ENCODE peak calls at places on chromosomes 1 and 21, in ten cellular contexts. K is NCI-H510A treated with DMSO at 0.1 percent for 48 hours, E is GM12865, J is iris pigment epithelial cell, X is breast epithelium, U is occipital lobe, T is COR-L47, A is GM10248, B is PC-9, I is T-helper 22 cell. Y is an unnamed sample.

GRCh38 chr1:113401067-113401466 is 10.8 kb downstream of the MAGI3 start:
- DNase-seq in K (no peak), E (no peak), J (no peak), X (no peak), U (no peak), T (no peak), A (no peak), B (no peak), I (no peak), Y (no peak)

GRCh38 chr1:58732087-58732486 is 32.2 kb upstream of the MYSM1 start:
- DNase-seq in K (no peak), E (no peak), J (peak; percentile 45), X (no peak), U (no peak), T (no peak), A (no peak), B (no peak), I (no peak), Y (no peak)

GRCh38 chr1:179750630-179751029 is 7.5 kb downstream of the FAM163A start:
- DNase-seq in K (no peak), E (no peak), J (no peak), X (no peak), U (no peak), T (no peak), A (no peak), B (no peak), I (no peak), Y (no peak)

GRCh38 chr1:39453603-39454002 is 37.8 kb upstream of the BMP8A start:
- DNase-seq in K (no peak), E (no peak), J (peak; percentile 94), X (no peak), U (no peak), T (no peak), A (no peak), B (no peak), I (no peak), Y (peak; percentile 87)

GRCh38 chr21:43289442-43289841 is 120.6 kb downstream of the CRYAA start:
- DNase-seq in K (no peak), E (no peak), J (no peak), X (no peak), U (no peak), T (no peak), A (no peak), B (no peak), I (no peak), Y (no peak)

GRCh38 chr1:240046000-240046399 is 45.7 kb upstream of the FMN2 start:
- DNase-seq in K (no peak), E (no peak), J (no peak), X (no peak), U (no peak), T (no peak), A (no peak), B (no peak), I (no peak), Y (no peak)

GRCh38 chr1:234969630-234970370 is 158.8 kb downstream of the TOMM20 start:
- DNase-seq in K (peak; percentile 76), E (no peak), J (peak; percentile 84), X (peak; percentile 61), U (peak; percentile 62), T (peak; percentile 77), A (no peak), B (no peak), I (no peak), Y (peak; percentile 92)

GRCh38 chr1:23727362-23727811 is 15.9 kb upstream of the ELOA start:
- DNase-seq in K (peak; percentile 51), E (peak; percentile 80), J (peak; percentile 96), X (no peak), U (no peak), T (no peak), A (peak; percentile 55), B (no peak), I (no peak), Y (peak; percentile 91)

GRCh38 chr1:29785137-29785527 is 548.8 kb downstream of the PTPRU start:
- DNase-seq in K (no peak), E (no peak), J (no peak), X (no peak), U (no peak), T (no peak), A (no peak), B (no peak), I (no peak), Y (peak; percentile 45)

GRCh38 chr1:111217183-111217910 is 10.2 kb upstream of the CHI3L2 start:
- DNase-seq in K (no peak), E (peak; percentile 71), J (no peak), X (no peak), U (no peak), T (no peak), A (no peak), B (no peak), I (no peak), Y (no peak)

GRCh38 chr21:36511484-36512227 is 31.7 kb upstream of the CLDN14 start:
- DNase-seq in K (no peak), E (no peak), J (no peak), X (no peak), U (no peak), T (no peak), A (no peak), B (no peak), I (no peak), Y (no peak)

GRCh38 chr1:4605158-4605557 is 49.3 kb upstream of the AJAP1 start:
- DNase-seq in K (no peak), E (no peak), J (no peak), X (no peak), U (no peak), T (no peak), A (no peak), B (no peak), I (no peak), Y (no peak)

GRCh38 chr1:228016653-228017355 is 10.0 kb downstream of the WNT3A start:
- DNase-seq in K (no peak), E (no peak), J (no peak), X (peak; percentile 22), U (no peak), T (no peak), A (peak; percentile 11), B (no peak), I (no peak), Y (no peak)

GRCh38 chr1:68454534-68454933 is 4.8 kb upstream of the RPE65 start:
- DNase-seq in K (no peak), E (peak; percentile 22), J (no peak), X (no peak), U (no peak), T (no peak), A (no peak), B (no peak), I (no peak), Y (no peak)

GRCh38 chr1:230139741-230140140 is 72.7 kb downstream of the GALNT2 start:
- DNase-seq in K (no peak), E (no peak), J (no peak), X (no peak), U (no peak), T (no peak), A (no peak), B (no peak), I (no peak), Y (no peak)

GRCh38 chr1:78797108-78797781 is 147.6 kb downstream of the IFI44 start:
- DNase-seq in K (no peak), E (peak; percentile 3), J (no peak), X (no peak), U (no peak), T (no peak), A (no peak), B (no peak), I (no peak), Y (no peak)

GRCh38 chr1:161037661-161038522 is 872 bp downstream of the TSTD1 start:
- DNase-seq in K (no peak), E (no peak), J (no peak), X (peak; percentile 70), U (no peak), T (peak; percentile 6), A (peak; percentile 37), B (peak; percentile 42), I (no peak), Y (no peak)

GRCh38 chr1:40708750-40709099 is 17.2 kb downstream of the NFYC start:
- DNase-seq in K (peak; percentile 100), E (peak; percentile 87), J (peak; percentile 91), X (no peak), U (no peak), T (peak; percentile 67), A (peak; percentile 65), B (no peak), I (no peak), Y (no peak)

GRCh38 chr1:80624682-80625081 is 1176.1 kb upstream of the ADGRL2 start:
- DNase-seq in K (no peak), E (no peak), J (no peak), X (no peak), U (no peak), T (no peak), A (no peak), B (no peak), I (no peak), Y (no peak)

GRCh38 chr1:85343612-85344255 is 67.3 kb upstream of the BCL10 start:
- DNase-seq in K (no peak), E (no peak), J (peak; percentile 85), X (no peak), U (no peak), T (no peak), A (no peak), B (no peak), I (no peak), Y (no peak)

GRCh38 chr21:23463365-23463764 is 2143.9 kb downstream of the MRPL39 start:
- DNase-seq in K (no peak), E (no peak), J (no peak), X (no peak), U (no peak), T (no peak), A (no peak), B (no peak), I (no peak), Y (no peak)

Y was measured in lower leg skin.